ENCODE peak calls at places on chromosomes 12 and 14, in five cellular contexts. B is left lung, K is PC-9, P is tibial artery, X is pancreas. O is an unnamed sample. For H3K4me1, the result is how much of the 10 kb centered on the place peaks cover.

GRCh38 chr14:33165144-33165925 is 226.7 kb downstream of the NPAS3 start:
- DNase-seq in X (no peak), P (no peak), K (peak), B (no peak), O (no peak)

GRCh38 chr12:27899151-27899661 is 73.3 kb downstream of the PTHLH start:
- DNase-seq in K (no peak), P (no peak), B (no peak), X (no peak), O (no peak)

GRCh38 chr14:39374846-39375245 is 57.4 kb downstream of the FBXO33 start:
- DNase-seq in X (no peak), K (no peak), B (no peak), P (no peak), O (no peak)

GRCh38 chr14:64731141-64731581 is 26.9 kb downstream of the PLEKHG3 start:
- DNase-seq in B (no peak), X (peak), P (peak), K (no peak), O (peak)

GRCh38 chr12:27818421-27818918 is 38.4 kb upstream of the MANSC4 start:
- DNase-seq in P (no peak), X (no peak), K (no peak), B (no peak), O (no peak)

GRCh38 chr12:93902736-93903562 is 225.8 kb downstream of the CRADD start:
- DNase-seq in X (no peak), K (no peak), B (no peak), P (no peak), O (no peak)

GRCh38 chr14:62006116-62006737 is 244.0 kb downstream of the SNAPC1 start:
- DNase-seq in P (no peak), B (no peak), K (no peak), X (no peak), O (no peak)

GRCh38 chr12:112711507-112711906 is 80.0 kb upstream of the RPH3A start:
- DNase-seq in B (no peak), X (no peak), K (no peak), P (no peak), O (no peak)

GRCh38 chr12:28318273-28318672 is 128.0 kb downstream of the CCDC91 start:
- DNase-seq in X (no peak), P (no peak), B (no peak), K (no peak), O (no peak)

GRCh38 chr14:105532111-105532623 is 5.8 kb downstream of the TMEM121 start:
- DNase-seq in K (no peak), P (peak), B (no peak), X (no peak), O (no peak)

GRCh38 chr12:24719293-24719721 is 229.6 kb downstream of the BCAT1 start:
- DNase-seq in K (no peak), B (no peak), P (no peak), X (no peak), O (no peak)

GRCh38 chr12:9707864-9708808 is 24.8 kb downstream of the CLECL1 start:
- DNase-seq in B (no peak), K (peak), X (no peak), P (no peak), O (peak)

GRCh38 chr14:104968541-104969401 is 9.4 kb downstream of the AHNAK2 start:
- DNase-seq in K (peak), P (peak), B (peak), X (peak), O (no peak)

GRCh38 chr12:54004841-54005530 is 3.8 kb upstream of the HOXC8 start:
- DNase-seq in K (peak), B (no peak), P (no peak), X (no peak), O (no peak)

GRCh38 chr12:18382486-18382885 is 121.2 kb downstream of the PIK3C2G start:
- DNase-seq in P (no peak), B (no peak), K (no peak), X (no peak), O (no peak)

GRCh38 chr12:113932411-113933196 is 33.5 kb downstream of the RBM19 start:
- DNase-seq in B (no peak), X (no peak), K (no peak), P (no peak), O (no peak)

GRCh38 chr12:87953257-87953860 is 75.8 kb downstream of the C12orf50 start:
- DNase-seq in K (peak), P (no peak), B (no peak), X (no peak), O (no peak)

GRCh38 chr12:107684990-107685359 is 624 bp upstream of the PWP1 start:
- DNase-seq in X (no peak), P (no peak), K (no peak), B (no peak), O (no peak)

GRCh38 chr12:32170437-32170998 is 63.9 kb downstream of the BICD1 start:
- DNase-seq in B (no peak), X (no peak), P (no peak), K (no peak), O (no peak)

GRCh38 chr12:25784669-25785068 is 173.8 kb upstream of the RASSF8 start:
- DNase-seq in X (no peak), B (no peak), P (no peak), K (no peak), O (no peak)

GRCh38 chr14:44966601-44967336 is 4.8 kb downstream of the TOGARAM1 start:
- DNase-seq in B (no peak), X (no peak), P (no peak), K (no peak), O (no peak)

GRCh38 chr14:29576997-29577396 is 350.6 kb downstream of the PRKD1 start:
- DNase-seq in P (no peak), K (no peak), X (no peak), B (no peak), O (no peak)

GRCh38 chr12:124713436-124714082 is 146.1 kb upstream of the NCOR2 start:
- DNase-seq in B (no peak), P (peak), X (no peak), K (no peak), O (no peak)

GRCh38 chr12:1758887-1759286 is 61.5 kb upstream of the LRTM2 start:
- DNase-seq in X (no peak), P (no peak), K (no peak), B (no peak), O (no peak)

GRCh38 chr14:105876158-105876557 is 349.8 kb downstream of the TMEM121 start:
- DNase-seq in B (peak), P (no peak), K (no peak), X (no peak), O (no peak)

GRCh38 chr12:5432011-5432400 is at the start of gene NTF3:
- DNase-seq in K (no peak), X (no peak), B (peak), P (peak), O (no peak)

GRCh38 chr12:118514297-118514696 is 137.9 kb downstream of the SUDS3 start:
- DNase-seq in K (no peak), X (no peak), P (no peak), B (no peak), O (no peak)

GRCh38 chr14:43778956-43779639 is 728.0 kb downstream of the FSCB start:
- DNase-seq in P (no peak), X (no peak), B (no peak), K (no peak), O (no peak)

GRCh38 chr12:46442239-46442638 is 69.7 kb upstream of the SLC38A2 start:
- DNase-seq in B (no peak), X (no peak), P (no peak), K (no peak), O (no peak)

GRCh38 chr14:102255401-102256190 is 49.4 kb downstream of the MOK start:
- DNase-seq in P (no peak), B (no peak), K (peak), X (no peak), O (no peak)

GRCh38 chr12:125773033-125773432 is 707.8 kb downstream of the AACS start:
- DNase-seq in K (peak), P (no peak), X (no peak), B (no peak), O (peak)

GRCh38 chr12:116264525-116265070 is 12.9 kb downstream of the MED13L start:
- DNase-seq in K (no peak), P (no peak), X (no peak), B (no peak), O (no peak)

GRCh38 chr12:2168808-2169207 is 116.0 kb downstream of the CACNA1C start:
- DNase-seq in X (no peak), K (no peak), P (no peak), B (no peak), O (peak)

DNA sequence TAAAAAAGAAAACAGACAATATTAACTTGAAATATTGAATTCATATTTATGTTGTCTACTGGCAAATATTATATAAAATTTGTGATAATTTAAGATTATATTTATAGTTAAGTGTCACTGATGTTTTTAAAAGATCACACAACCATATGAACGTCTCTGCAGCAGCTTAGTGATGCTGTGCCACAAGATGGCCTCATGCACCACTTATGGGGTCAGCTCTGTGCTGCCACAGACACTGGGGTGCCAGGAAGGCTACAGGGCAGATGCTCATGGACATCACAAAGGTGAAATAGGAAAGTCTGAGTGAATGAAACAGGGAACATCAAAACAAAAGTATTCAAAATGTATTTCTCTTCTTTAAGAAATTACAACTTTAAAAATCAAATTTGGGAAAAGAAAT is 13.1 kb downstream of the ATXN3 start:
- DNase-seq in B (no peak), K (no peak), P (no peak), X (no peak), O (no peak)
- TF ChIP-seq CTCF in B (no peak), K (no peak), P (no peak), X (no peak), O (no peak)

DNA sequence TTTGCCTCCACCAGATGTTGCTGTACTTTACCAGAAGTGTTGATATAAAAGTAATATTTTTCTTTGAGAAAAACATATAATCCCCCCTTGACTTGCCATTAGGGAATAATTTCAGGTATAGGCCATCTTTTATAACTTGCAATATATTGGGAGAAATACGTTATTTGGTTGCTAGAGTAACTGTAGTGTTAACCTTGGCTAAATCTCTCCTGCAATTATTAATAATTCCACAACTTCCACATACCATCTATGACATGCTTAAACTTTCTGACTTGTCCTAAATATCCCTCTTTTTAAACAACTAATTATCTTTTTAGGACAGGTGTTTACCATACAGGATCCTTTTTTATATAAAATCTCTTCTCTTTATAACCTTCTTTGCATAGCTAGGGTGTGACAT is 1048.2 kb downstream of the SLC16A7 start:
- DNase-seq in X (no peak), B (no peak), P (no peak), K (no peak), O (no peak)
- H3K4me3 ChIP-seq in X (no peak), B (no peak), P (no peak), K (no peak), O (no peak)

GRCh38 chr14:63474844-63475243 is 68.3 kb downstream of the PPP2R5E start:
- DNase-seq in X (no peak), P (no peak), K (no peak), B (no peak), O (no peak)
- H3K4me1 ChIP-seq in X (half or more), P (under half), K (under half), B (under half), O (under half)

DNA sequence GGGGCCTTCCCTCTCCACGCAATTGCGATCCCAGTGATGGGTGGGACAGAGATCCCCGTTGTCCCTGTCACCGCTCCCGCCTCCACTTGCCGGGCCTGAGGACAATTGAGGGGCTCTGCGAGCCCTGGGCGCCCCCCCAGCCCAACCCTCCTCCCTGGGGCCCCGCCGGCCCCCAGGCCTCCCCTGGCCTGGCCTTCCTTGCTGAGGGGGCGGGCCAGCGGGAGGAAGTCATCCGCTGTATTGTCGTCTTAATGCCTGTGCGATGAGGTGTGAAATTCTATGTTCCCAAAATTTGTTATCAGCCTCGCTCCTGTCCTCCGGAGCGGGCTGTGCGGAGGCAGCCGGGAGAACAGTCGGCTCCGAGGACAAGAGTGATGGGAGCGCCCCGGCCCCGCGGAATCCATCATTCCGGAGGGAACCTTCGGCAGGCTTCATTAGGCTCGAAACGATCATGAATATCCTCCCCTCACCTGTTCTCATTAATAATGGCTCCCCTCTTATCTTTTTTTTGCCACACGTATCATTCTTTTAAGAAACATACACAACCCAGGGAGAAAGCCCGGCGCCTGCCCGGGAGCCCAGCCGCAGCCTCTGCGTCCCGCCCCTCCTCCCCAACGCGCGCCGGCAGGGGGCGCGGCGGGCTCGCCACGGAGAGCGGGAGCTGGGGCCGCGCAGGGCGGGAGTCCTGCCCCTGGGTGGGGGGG is 17.3 kb upstream of the DLK1 start:
- DNase-seq in X (no peak), P (no peak), K (no peak), B (peak), O (no peak)
- TF ChIP-seq CTCF in X (peak), P (peak), K (no peak), B (peak), O (no peak)